ENCODE peak calls at places on chromosomes 16 and 17, in nine cellular contexts. One of them, this sample, is unnamed. For H3K27me3, the result is how much of the 10 kb centered on the place peaks cover.

GRCh38 chr16:31861415-31861814 is 12.2 kb upstream of the ZNF267 start:
- DNase-seq in transverse colon: no peak
- DNase-seq in breast epithelium: no peak
- DNase-seq in GM12878: no peak
- DNase-seq in upper lobe of left lung: no peak
- DNase-seq in stomach: no peak
- DNase-seq in endothelial cell of umbilical vein: no peak
- DNase-seq in HCT116: no peak
- DNase-seq in Panc1: no peak
- DNase-seq in this sample: no peak

GRCh38 chr17:40309031-40309937 is at the start of gene RARA:
- DNase-seq in transverse colon: peak
- DNase-seq in breast epithelium: no peak
- DNase-seq in GM12878: no peak
- DNase-seq in upper lobe of left lung: peak
- DNase-seq in stomach: peak
- DNase-seq in endothelial cell of umbilical vein: no peak
- DNase-seq in HCT116: no peak
- DNase-seq in Panc1: no peak
- DNase-seq in this sample: peak

GRCh38 chr16:58088116-58088515 is 41.1 kb downstream of the CFAP20 start:
- DNase-seq in transverse colon: no peak
- DNase-seq in breast epithelium: no peak
- DNase-seq in GM12878: no peak
- DNase-seq in upper lobe of left lung: no peak
- DNase-seq in stomach: no peak
- DNase-seq in endothelial cell of umbilical vein: no peak
- DNase-seq in HCT116: no peak
- DNase-seq in Panc1: no peak
- DNase-seq in this sample: no peak

GRCh38 chr16:68985855-68986254 is 119.6 kb upstream of the HAS3 start:
- DNase-seq in transverse colon: no peak
- DNase-seq in breast epithelium: no peak
- DNase-seq in GM12878: no peak
- DNase-seq in upper lobe of left lung: no peak
- DNase-seq in stomach: no peak
- DNase-seq in endothelial cell of umbilical vein: no peak
- DNase-seq in HCT116: peak
- DNase-seq in Panc1: no peak
- DNase-seq in this sample: no peak

GRCh38 chr17:40463122-40463550 is 19.9 kb downstream of the IGFBP4 start:
- DNase-seq in transverse colon: no peak
- DNase-seq in breast epithelium: no peak
- DNase-seq in GM12878: no peak
- DNase-seq in upper lobe of left lung: no peak
- DNase-seq in stomach: no peak
- DNase-seq in endothelial cell of umbilical vein: no peak
- DNase-seq in HCT116: no peak
- DNase-seq in Panc1: no peak
- DNase-seq in this sample: peak

GRCh38 chr16:68980695-68981315 is 124.6 kb upstream of the HAS3 start:
- DNase-seq in transverse colon: no peak
- DNase-seq in breast epithelium: no peak
- DNase-seq in GM12878: no peak
- DNase-seq in upper lobe of left lung: no peak
- DNase-seq in stomach: no peak
- DNase-seq in endothelial cell of umbilical vein: peak
- DNase-seq in HCT116: no peak
- DNase-seq in Panc1: no peak
- DNase-seq in this sample: no peak

GRCh38 chr16:1413684-1414531 is 596 bp downstream of the UNKL start:
- DNase-seq in transverse colon: peak
- DNase-seq in breast epithelium: peak
- DNase-seq in GM12878: peak
- DNase-seq in upper lobe of left lung: peak
- DNase-seq in stomach: peak
- DNase-seq in endothelial cell of umbilical vein: peak
- DNase-seq in HCT116: peak
- DNase-seq in Panc1: no peak
- DNase-seq in this sample: peak

GRCh38 chr16:73703891-73704290 is 592.7 kb upstream of the PSMD7 start:
- DNase-seq in transverse colon: no peak
- DNase-seq in breast epithelium: no peak
- DNase-seq in GM12878: no peak
- DNase-seq in upper lobe of left lung: no peak
- DNase-seq in stomach: no peak
- DNase-seq in endothelial cell of umbilical vein: no peak
- DNase-seq in HCT116: no peak
- DNase-seq in Panc1: no peak
- DNase-seq in this sample: no peak

GRCh38 chr16:727291-727977 is 528 bp downstream of the HAGHL start:
- DNase-seq in transverse colon: peak
- DNase-seq in breast epithelium: no peak
- DNase-seq in GM12878: no peak
- DNase-seq in upper lobe of left lung: no peak
- DNase-seq in stomach: no peak
- DNase-seq in endothelial cell of umbilical vein: no peak
- DNase-seq in HCT116: no peak
- DNase-seq in Panc1: no peak
- DNase-seq in this sample: peak

GRCh38 chr16:13510425-13511151 is 409.4 kb upstream of the ERCC4 start:
- DNase-seq in transverse colon: no peak
- DNase-seq in breast epithelium: no peak
- DNase-seq in GM12878: no peak
- DNase-seq in upper lobe of left lung: no peak
- DNase-seq in stomach: no peak
- DNase-seq in endothelial cell of umbilical vein: no peak
- DNase-seq in HCT116: no peak
- DNase-seq in Panc1: no peak
- DNase-seq in this sample: peak

GRCh38 chr17:17983776-17984175 is 11.1 kb downstream of the DRC3 start:
- DNase-seq in transverse colon: no peak
- DNase-seq in breast epithelium: no peak
- DNase-seq in GM12878: no peak
- DNase-seq in upper lobe of left lung: no peak
- DNase-seq in stomach: no peak
- DNase-seq in endothelial cell of umbilical vein: no peak
- DNase-seq in HCT116: no peak
- DNase-seq in Panc1: no peak
- DNase-seq in this sample: no peak

GRCh38 chr17:81814748-81815645 is 11.0 kb downstream of the GCGR start:
- DNase-seq in transverse colon: no peak
- DNase-seq in breast epithelium: no peak
- DNase-seq in GM12878: no peak
- DNase-seq in upper lobe of left lung: no peak
- DNase-seq in stomach: no peak
- DNase-seq in endothelial cell of umbilical vein: no peak
- DNase-seq in HCT116: no peak
- DNase-seq in Panc1: no peak
- DNase-seq in this sample: no peak

GRCh38 chr17:2187758-2188157 is 115.8 kb downstream of the SMG6 start:
- DNase-seq in transverse colon: no peak
- DNase-seq in breast epithelium: no peak
- DNase-seq in GM12878: no peak
- DNase-seq in upper lobe of left lung: no peak
- DNase-seq in stomach: no peak
- DNase-seq in endothelial cell of umbilical vein: no peak
- DNase-seq in HCT116: no peak
- DNase-seq in Panc1: no peak
- DNase-seq in this sample: no peak

GRCh38 chr17:2191227-2191626 is 112.4 kb downstream of the SMG6 start:
- DNase-seq in transverse colon: no peak
- DNase-seq in breast epithelium: no peak
- DNase-seq in GM12878: no peak
- DNase-seq in upper lobe of left lung: no peak
- DNase-seq in stomach: no peak
- DNase-seq in endothelial cell of umbilical vein: peak
- DNase-seq in HCT116: no peak
- DNase-seq in Panc1: no peak
- DNase-seq in this sample: no peak

GRCh38 chr17:2189231-2189630 is 114.4 kb downstream of the SMG6 start:
- DNase-seq in transverse colon: no peak
- DNase-seq in breast epithelium: no peak
- DNase-seq in GM12878: no peak
- DNase-seq in upper lobe of left lung: no peak
- DNase-seq in stomach: no peak
- DNase-seq in endothelial cell of umbilical vein: no peak
- DNase-seq in HCT116: no peak
- DNase-seq in Panc1: no peak
- DNase-seq in this sample: no peak

GRCh38 chr17:2191785-2192184 is 111.8 kb downstream of the SMG6 start:
- DNase-seq in transverse colon: no peak
- DNase-seq in breast epithelium: no peak
- DNase-seq in GM12878: no peak
- DNase-seq in upper lobe of left lung: no peak
- DNase-seq in stomach: no peak
- DNase-seq in endothelial cell of umbilical vein: peak
- DNase-seq in HCT116: no peak
- DNase-seq in Panc1: no peak
- DNase-seq in this sample: no peak

GRCh38 chr17:2190014-2190413 is 113.6 kb downstream of the SMG6 start:
- DNase-seq in transverse colon: peak
- DNase-seq in breast epithelium: no peak
- DNase-seq in GM12878: no peak
- DNase-seq in upper lobe of left lung: no peak
- DNase-seq in stomach: no peak
- DNase-seq in endothelial cell of umbilical vein: no peak
- DNase-seq in HCT116: no peak
- DNase-seq in Panc1: no peak
- DNase-seq in this sample: no peak
- H3K27me3 ChIP-seq in transverse colon: under half
- H3K27me3 ChIP-seq in breast epithelium: under half
- H3K27me3 ChIP-seq in GM12878: under half
- H3K27me3 ChIP-seq in upper lobe of left lung: under half
- H3K27me3 ChIP-seq in stomach: under half
- H3K27me3 ChIP-seq in endothelial cell of umbilical vein: under half
- H3K27me3 ChIP-seq in HCT116: under half
- H3K27me3 ChIP-seq in Panc1: under half
- H3K27me3 ChIP-seq in this sample: under half

DNA sequence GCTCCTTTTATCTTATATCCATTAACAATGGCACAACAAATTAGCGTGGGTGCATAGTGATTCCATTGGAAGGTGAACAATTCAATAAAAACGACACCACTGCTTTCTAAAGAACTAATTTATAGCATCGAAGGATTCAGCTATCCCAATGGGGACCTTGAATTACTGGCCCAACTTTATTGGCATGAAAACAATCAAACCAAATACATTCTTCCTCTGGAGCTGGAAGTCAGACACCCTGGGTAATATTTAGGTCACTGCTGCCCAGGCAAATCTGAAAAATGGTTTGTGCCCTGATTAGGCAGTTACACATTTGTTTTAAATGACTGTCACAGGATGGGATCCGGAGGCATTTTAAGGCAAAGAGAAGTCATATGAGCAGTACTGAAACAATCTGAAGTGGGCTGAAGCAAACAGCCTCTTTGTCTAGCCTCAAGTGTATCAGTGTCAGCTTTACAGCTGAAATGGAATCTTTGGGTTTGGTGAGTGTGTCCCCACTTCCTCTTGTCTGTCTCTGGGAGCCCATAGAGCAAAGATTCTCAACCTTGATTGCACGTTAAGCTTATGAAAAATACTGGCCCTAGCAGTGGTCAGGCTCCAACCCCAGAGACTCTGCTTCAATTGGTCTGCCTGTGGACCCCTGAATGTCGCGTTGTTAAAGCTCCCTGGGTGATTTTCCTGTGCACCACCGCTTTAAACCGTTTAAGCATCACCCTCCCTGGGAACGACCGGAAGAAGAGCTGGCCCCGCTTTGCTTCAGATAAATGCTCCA is 30.3 kb downstream of the CDK5R1 start:
- DNase-seq in transverse colon: no peak
- DNase-seq in breast epithelium: no peak
- DNase-seq in GM12878: no peak
- DNase-seq in upper lobe of left lung: no peak
- DNase-seq in stomach: no peak
- DNase-seq in endothelial cell of umbilical vein: no peak
- DNase-seq in HCT116: no peak
- DNase-seq in Panc1: no peak
- DNase-seq in this sample: no peak
- TF ChIP-seq POLR2AphosphoS5 in transverse colon: no peak
- TF ChIP-seq POLR2AphosphoS5 in breast epithelium: no peak
- TF ChIP-seq POLR2AphosphoS5 in GM12878: peak
- TF ChIP-seq POLR2AphosphoS5 in upper lobe of left lung: no peak
- TF ChIP-seq POLR2AphosphoS5 in stomach: no peak
- TF ChIP-seq POLR2AphosphoS5 in endothelial cell of umbilical vein: no peak
- TF ChIP-seq POLR2AphosphoS5 in HCT116: no peak
- TF ChIP-seq POLR2AphosphoS5 in Panc1: no peak
- TF ChIP-seq POLR2AphosphoS5 in this sample: no peak

GRCh38 chr16:66425651-66426050 is 1.4 kb upstream of the BEAN1 start:
- DNase-seq in transverse colon: no peak
- DNase-seq in breast epithelium: no peak
- DNase-seq in GM12878: no peak
- DNase-seq in upper lobe of left lung: no peak
- DNase-seq in stomach: no peak
- DNase-seq in endothelial cell of umbilical vein: no peak
- DNase-seq in HCT116: no peak
- DNase-seq in Panc1: no peak
- DNase-seq in this sample: no peak
- H3K27me3 ChIP-seq in transverse colon: half or more
- H3K27me3 ChIP-seq in breast epithelium: under half
- H3K27me3 ChIP-seq in GM12878: under half
- H3K27me3 ChIP-seq in upper lobe of left lung: under half
- H3K27me3 ChIP-seq in stomach: half or more
- H3K27me3 ChIP-seq in endothelial cell of umbilical vein: half or more
- H3K27me3 ChIP-seq in HCT116: under half
- H3K27me3 ChIP-seq in Panc1: under half
- H3K27me3 ChIP-seq in this sample: half or more

GRCh38 chr17:61809816-61810392 is 53.4 kb downstream of the BRIP1 start:
- DNase-seq in transverse colon: no peak
- DNase-seq in breast epithelium: no peak
- DNase-seq in GM12878: no peak
- DNase-seq in upper lobe of left lung: no peak
- DNase-seq in stomach: no peak
- DNase-seq in endothelial cell of umbilical vein: no peak
- DNase-seq in HCT116: no peak
- DNase-seq in Panc1: no peak
- DNase-seq in this sample: no peak

GRCh38 chr17:61814485-61814884 is 48.8 kb downstream of the BRIP1 start:
- DNase-seq in transverse colon: no peak
- DNase-seq in breast epithelium: no peak
- DNase-seq in GM12878: no peak
- DNase-seq in upper lobe of left lung: no peak
- DNase-seq in stomach: no peak
- DNase-seq in endothelial cell of umbilical vein: no peak
- DNase-seq in HCT116: no peak
- DNase-seq in Panc1: no peak
- DNase-seq in this sample: no peak

GRCh38 chr17:61815863-61816523 is 47.3 kb downstream of the BRIP1 start:
- DNase-seq in transverse colon: no peak
- DNase-seq in breast epithelium: no peak
- DNase-seq in GM12878: no peak
- DNase-seq in upper lobe of left lung: no peak
- DNase-seq in stomach: no peak
- DNase-seq in endothelial cell of umbilical vein: no peak
- DNase-seq in HCT116: no peak
- DNase-seq in Panc1: no peak
- DNase-seq in this sample: peak

GRCh38 chr17:61813211-61813610 is 50.1 kb downstream of the BRIP1 start:
- DNase-seq in transverse colon: no peak
- DNase-seq in breast epithelium: no peak
- DNase-seq in GM12878: no peak
- DNase-seq in upper lobe of left lung: no peak
- DNase-seq in stomach: no peak
- DNase-seq in endothelial cell of umbilical vein: no peak
- DNase-seq in HCT116: no peak
- DNase-seq in Panc1: no peak
- DNase-seq in this sample: no peak

GRCh38 chr17:61812747-61813146 is 50.6 kb downstream of the BRIP1 start:
- DNase-seq in transverse colon: no peak
- DNase-seq in breast epithelium: no peak
- DNase-seq in GM12878: no peak
- DNase-seq in upper lobe of left lung: no peak
- DNase-seq in stomach: no peak
- DNase-seq in endothelial cell of umbilical vein: no peak
- DNase-seq in HCT116: no peak
- DNase-seq in Panc1: no peak
- DNase-seq in this sample: no peak
- TF ChIP-seq POLR2AphosphoS5 in transverse colon: no peak
- TF ChIP-seq POLR2AphosphoS5 in breast epithelium: no peak
- TF ChIP-seq POLR2AphosphoS5 in GM12878: no peak
- TF ChIP-seq POLR2AphosphoS5 in upper lobe of left lung: no peak
- TF ChIP-seq POLR2AphosphoS5 in stomach: no peak
- TF ChIP-seq POLR2AphosphoS5 in endothelial cell of umbilical vein: no peak
- TF ChIP-seq POLR2AphosphoS5 in HCT116: no peak
- TF ChIP-seq POLR2AphosphoS5 in Panc1: no peak
- TF ChIP-seq POLR2AphosphoS5 in this sample: no peak

This sample was measured in GM23338.